ENCODE peak calls at places on chromosomes 7 and 10, in four cellular contexts. J is EL, S is NCI-H345, C is AG04450. L is an unnamed sample.

GRCh38 chr7:27533777-27534176 is 128.9 kb downstream of the HIBADH start:
- DNase-seq in J (no peak), S (no peak), C (peak), L (no peak)

GRCh38 chr7:111727905-111728634 is 165.8 kb upstream of the IMMP2L start:
- DNase-seq in C (no peak), S (no peak), J (no peak), L (no peak)

GRCh38 chr10:114683162-114683561 is 25.1 kb upstream of the ABLIM1 start:
- DNase-seq in C (no peak), J (no peak), S (no peak), L (no peak)

GRCh38 chr7:28405662-28406061 is 6.7 kb upstream of the CREB5 start:
- DNase-seq in S (no peak), J (peak), C (peak), L (no peak)

GRCh38 chr10:75773139-75773801 is 341.8 kb downstream of the LRMDA start:
- DNase-seq in S (no peak), C (no peak), J (peak), L (no peak)

GRCh38 chr10:86413046-86413728 is 46.6 kb upstream of the GRID1 start:
- DNase-seq in S (no peak), J (peak), C (no peak), L (no peak)

GRCh38 chr10:73553316-73553715 is 37.8 kb downstream of the USP54 start:
- DNase-seq in J (no peak), S (no peak), C (no peak), L (peak)

GRCh38 chr10:96560970-96561887 is 25.6 kb downstream of the TM9SF3 start:
- DNase-seq in J (no peak), C (no peak), S (no peak), L (no peak)

GRCh38 chr7:63008366-63008765 is 990.3 kb upstream of the ZNF722 start:
- DNase-seq in S (no peak), J (no peak), C (no peak), L (no peak)

GRCh38 chr7:47091141-47091540 is 490.8 kb downstream of the TNS3 start:
- DNase-seq in C (no peak), S (no peak), J (peak), L (no peak)

GRCh38 chr10:92691591-92692084 is 1.9 kb downstream of the HHEX start:
- DNase-seq in J (no peak), S (no peak), C (no peak), L (no peak)